ENCODE peak calls at places on chromosomes 4 and X, in four cellular contexts. One of them, this sample, is unnamed.

GRCh38 chrX:19924285-19924684 is 36.9 kb upstream of the SH3KBP1 start:
- DNase-seq in HepG2: no peak
- DNase-seq in K562: no peak
- DNase-seq in GM12878: no peak
- DNase-seq in this sample: no peak

GRCh38 chr4:1969928-1970723 is 38.6 kb downstream of the NELFA start:
- DNase-seq in HepG2: no peak
- DNase-seq in K562: no peak
- DNase-seq in GM12878: no peak
- DNase-seq in this sample: no peak

GRCh38 chr4:141375855-141376254 is 155.2 kb downstream of the ZNF330 start:
- DNase-seq in K562: no peak
- DNase-seq in GM12878: no peak
- DNase-seq in HepG2: peak; percentile 17
- DNase-seq in this sample: no peak

GRCh38 chrX:21374994-21375794 is 976 bp downstream of the CNKSR2 start:
- DNase-seq in HepG2: no peak
- DNase-seq in K562: no peak
- DNase-seq in GM12878: no peak
- DNase-seq in this sample: peak; percentile 10

GRCh38 chr4:121656269-121656641 is 40.5 kb downstream of the ANXA5 start:
- DNase-seq in HepG2: peak; percentile 50
- DNase-seq in K562: peak; percentile 47
- DNase-seq in GM12878: peak; percentile 7
- DNase-seq in this sample: peak; percentile 34

GRCh38 chr4:87144346-87144745 is 76.1 kb downstream of the KLHL8 start:
- DNase-seq in GM12878: no peak
- DNase-seq in K562: no peak
- DNase-seq in HepG2: no peak
- DNase-seq in this sample: no peak

GRCh38 chr4:102324725-102325124 is 20.6 kb downstream of the SLC39A8 start:
- DNase-seq in K562: no peak
- DNase-seq in HepG2: no peak
- DNase-seq in GM12878: no peak
- DNase-seq in this sample: no peak

GRCh38 chrX:104695593-104695992 is 129.6 kb downstream of the IL1RAPL2 start:
- DNase-seq in K562: no peak
- DNase-seq in HepG2: no peak
- DNase-seq in GM12878: no peak
- DNase-seq in this sample: no peak

GRCh38 chr4:78040431-78040830 is 16.7 kb upstream of the FRAS1 start:
- DNase-seq in K562: no peak
- DNase-seq in GM12878: no peak
- DNase-seq in HepG2: no peak
- DNase-seq in this sample: no peak

GRCh38 chr4:108396900-108397299 is 223.5 kb upstream of the RPL34 start:
- DNase-seq in HepG2: no peak
- DNase-seq in K562: no peak
- DNase-seq in GM12878: no peak
- DNase-seq in this sample: no peak

GRCh38 chr4:180434131-180434895 is 1808.9 kb upstream of the TENM3 start:
- DNase-seq in GM12878: peak; percentile 16
- DNase-seq in HepG2: no peak
- DNase-seq in K562: no peak
- DNase-seq in this sample: no peak

GRCh38 chr4:69092980-69093568 is 3.2 kb upstream of the UGT2B7 start:
- DNase-seq in K562: no peak
- DNase-seq in HepG2: no peak
- DNase-seq in GM12878: no peak
- DNase-seq in this sample: no peak

GRCh38 chrX:16002185-16002584 is 121.2 kb upstream of the GRPR start:
- DNase-seq in GM12878: no peak
- DNase-seq in HepG2: no peak
- DNase-seq in K562: no peak
- DNase-seq in this sample: no peak

GRCh38 chr4:133929540-133929939 is 272.0 kb downstream of the PABPC4L start:
- DNase-seq in GM12878: no peak
- DNase-seq in K562: no peak
- DNase-seq in HepG2: no peak
- DNase-seq in this sample: no peak

GRCh38 chr4:169341490-169341889 is 70.7 kb upstream of the SH3RF1 start:
- DNase-seq in HepG2: no peak
- DNase-seq in K562: no peak
- DNase-seq in GM12878: peak; percentile 62
- DNase-seq in this sample: no peak

GRCh38 chr4:159090255-159090654 is 12.6 kb upstream of the RAPGEF2 start:
- DNase-seq in HepG2: no peak
- DNase-seq in K562: no peak
- DNase-seq in GM12878: no peak
- DNase-seq in this sample: no peak

GRCh38 chrX:4380710-4381109 is 667.3 kb upstream of the PRKX start:
- DNase-seq in HepG2: no peak
- DNase-seq in GM12878: no peak
- DNase-seq in K562: no peak
- DNase-seq in this sample: no peak

GRCh38 chr4:145538636-145539035 is 57.0 kb downstream of the SMAD1 start:
- DNase-seq in HepG2: no peak
- DNase-seq in GM12878: no peak
- DNase-seq in K562: no peak
- DNase-seq in this sample: no peak

GRCh38 chrX:67780694-67781109 is 236.9 kb downstream of the AR start:
- DNase-seq in HepG2: no peak
- DNase-seq in K562: no peak
- DNase-seq in GM12878: no peak
- DNase-seq in this sample: no peak

GRCh38 chr4:158217763-158218162 is 7.5 kb downstream of the TMEM144 start:
- DNase-seq in HepG2: no peak
- DNase-seq in GM12878: no peak
- DNase-seq in K562: no peak
- DNase-seq in this sample: no peak

GRCh38 chrX:153764786-153765137 is 713 bp downstream of the PLXNB3 start:
- DNase-seq in HepG2: peak; percentile 20
- DNase-seq in K562: no peak
- DNase-seq in GM12878: no peak
- DNase-seq in this sample: no peak

GRCh38 chr4:183541081-183542045 is 36.5 kb downstream of the ING2 start:
- DNase-seq in HepG2: no peak
- DNase-seq in GM12878: no peak
- DNase-seq in K562: no peak
- DNase-seq in this sample: peak; percentile 49

GRCh38 chr4:99321241-99322191 is at the start of gene ADH1B:
- DNase-seq in GM12878: no peak
- DNase-seq in HepG2: no peak
- DNase-seq in K562: no peak
- DNase-seq in this sample: no peak

DNA sequence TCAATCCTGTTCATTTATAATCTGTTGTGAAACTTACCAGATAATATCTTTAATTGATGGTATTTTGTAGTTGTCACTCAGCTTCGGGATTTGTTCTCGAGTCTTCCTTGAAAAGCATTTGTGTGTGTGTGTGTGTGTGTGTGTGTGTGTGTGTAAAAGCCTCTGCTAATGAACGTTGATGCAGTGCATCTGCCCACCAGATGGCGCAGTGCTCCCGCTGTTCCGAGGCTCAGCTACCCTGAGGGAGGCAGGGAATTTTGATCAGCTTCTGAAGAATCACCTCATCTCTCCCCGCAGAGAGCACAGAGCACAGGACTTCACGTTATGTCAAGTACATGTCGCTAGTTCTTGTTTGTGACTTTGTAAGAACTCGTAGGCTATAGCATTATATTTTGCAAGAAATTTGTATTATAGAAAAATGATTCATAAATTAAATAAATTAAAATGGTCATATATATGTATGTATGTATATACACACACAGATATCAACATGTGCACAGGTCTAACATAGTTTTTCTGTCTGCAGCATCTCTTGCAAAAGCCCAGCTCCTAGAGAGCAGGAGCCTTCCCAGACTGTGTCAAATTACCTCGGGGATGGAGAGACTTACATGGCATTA is 316.7 kb upstream of the IGFBP7 start:
- DNase-seq in HepG2: peak; percentile 35
- DNase-seq in GM12878: no peak
- DNase-seq in K562: peak; percentile 68
- DNase-seq in this sample: peak; percentile 81
- TF ChIP-seq NR2C2 in HepG2: no peak
- TF ChIP-seq NR2C2 in GM12878: no peak
- TF ChIP-seq NR2C2 in K562: no peak
- TF ChIP-seq NR2C2 in this sample: no peak

GRCh38 chr4:125891597-125892258 is 577.0 kb downstream of the FAT4 start:
- DNase-seq in HepG2: no peak
- DNase-seq in GM12878: no peak
- DNase-seq in K562: no peak
- DNase-seq in this sample: no peak
- TF ChIP-seq NR2C2 in HepG2: no peak
- TF ChIP-seq NR2C2 in GM12878: no peak
- TF ChIP-seq NR2C2 in K562: no peak
- TF ChIP-seq NR2C2 in this sample: no peak

GRCh38 chr4:45350438-45350837 is 624.1 kb upstream of the GNPDA2 start:
- DNase-seq in HepG2: no peak
- DNase-seq in GM12878: peak; percentile 12
- DNase-seq in K562: no peak
- DNase-seq in this sample: no peak
- TF ChIP-seq NR2C2 in HepG2: no peak
- TF ChIP-seq NR2C2 in GM12878: no peak
- TF ChIP-seq NR2C2 in K562: no peak
- TF ChIP-seq NR2C2 in this sample: no peak

GRCh38 chr4:10124167-10124930 is 7.8 kb upstream of the WDR1 start:
- DNase-seq in HepG2: no peak
- DNase-seq in K562: no peak
- DNase-seq in GM12878: no peak
- DNase-seq in this sample: no peak
- TF ChIP-seq NR2C2 in HepG2: no peak
- TF ChIP-seq NR2C2 in K562: no peak
- TF ChIP-seq NR2C2 in GM12878: no peak
- TF ChIP-seq NR2C2 in this sample: no peak

DNA sequence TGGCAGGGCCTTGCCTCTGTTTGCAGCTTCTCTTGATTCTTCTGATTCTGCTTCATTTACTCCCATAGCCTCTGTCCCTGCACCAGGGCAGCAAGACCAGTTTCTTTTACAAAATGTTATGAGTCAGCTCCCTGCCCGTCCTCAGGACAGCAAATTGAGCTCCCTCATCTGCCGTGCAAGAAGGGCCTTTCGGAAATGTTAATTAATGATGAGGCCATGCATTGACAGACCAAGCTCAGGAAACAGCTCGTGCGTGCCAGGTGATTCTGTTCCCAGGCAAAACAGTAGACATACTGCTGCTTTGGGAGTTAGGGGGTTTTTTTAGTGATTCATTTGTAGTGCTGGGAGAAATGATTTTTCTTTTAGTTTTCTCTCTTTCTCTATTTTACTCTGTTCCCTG is 231.7 kb downstream of the FBXW7 start:
- DNase-seq in K562: no peak
- DNase-seq in GM12878: peak; percentile 71
- DNase-seq in HepG2: no peak
- DNase-seq in this sample: no peak
- TF ChIP-seq NR2C2 in K562: no peak
- TF ChIP-seq NR2C2 in GM12878: no peak
- TF ChIP-seq NR2C2 in HepG2: no peak
- TF ChIP-seq NR2C2 in this sample: no peak

GRCh38 chr4:37644962-37645361 is 41.2 kb downstream of the RELL1 start:
- DNase-seq in K562: no peak
- DNase-seq in HepG2: no peak
- DNase-seq in GM12878: no peak
- DNase-seq in this sample: no peak
- TF ChIP-seq NR2C2 in K562: no peak
- TF ChIP-seq NR2C2 in HepG2: no peak
- TF ChIP-seq NR2C2 in GM12878: no peak
- TF ChIP-seq NR2C2 in this sample: no peak

GRCh38 chr4:54781771-54782170 is 124.0 kb downstream of the KIT start:
- DNase-seq in HepG2: no peak
- DNase-seq in GM12878: no peak
- DNase-seq in K562: no peak
- DNase-seq in this sample: no peak
- TF ChIP-seq NR2C2 in HepG2: no peak
- TF ChIP-seq NR2C2 in GM12878: no peak
- TF ChIP-seq NR2C2 in K562: no peak
- TF ChIP-seq NR2C2 in this sample: no peak

GRCh38 chr4:129929052-129929451 is 833.1 kb downstream of the C4orf33 start:
- DNase-seq in GM12878: no peak
- DNase-seq in K562: no peak
- DNase-seq in HepG2: no peak
- DNase-seq in this sample: peak; percentile 32
- TF ChIP-seq NR2C2 in GM12878: no peak
- TF ChIP-seq NR2C2 in K562: no peak
- TF ChIP-seq NR2C2 in HepG2: no peak
- TF ChIP-seq NR2C2 in this sample: no peak

DNA sequence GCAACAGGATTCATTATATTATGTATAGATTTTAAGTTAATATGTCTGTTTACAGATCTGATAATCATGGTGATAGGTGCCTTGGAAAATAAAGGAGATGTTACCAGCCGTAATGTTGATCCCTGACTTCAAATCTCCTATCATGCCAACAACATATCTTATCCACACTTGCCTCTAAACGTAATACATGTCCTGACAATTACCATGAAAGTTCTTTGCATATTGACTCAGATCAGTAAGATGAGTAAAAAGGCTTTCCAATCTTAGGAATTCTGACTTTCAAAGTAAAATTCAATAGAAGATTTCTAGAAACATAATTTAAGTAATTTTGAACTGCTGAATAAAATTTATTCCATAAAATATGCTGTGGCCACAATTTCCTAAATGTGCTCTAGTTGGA is 513.3 kb downstream of the ANKRD50 start:
- DNase-seq in HepG2: no peak
- DNase-seq in K562: no peak
- DNase-seq in GM12878: no peak
- DNase-seq in this sample: no peak
- TF ChIP-seq NR2C2 in HepG2: no peak
- TF ChIP-seq NR2C2 in K562: no peak
- TF ChIP-seq NR2C2 in GM12878: no peak
- TF ChIP-seq NR2C2 in this sample: no peak

DNA sequence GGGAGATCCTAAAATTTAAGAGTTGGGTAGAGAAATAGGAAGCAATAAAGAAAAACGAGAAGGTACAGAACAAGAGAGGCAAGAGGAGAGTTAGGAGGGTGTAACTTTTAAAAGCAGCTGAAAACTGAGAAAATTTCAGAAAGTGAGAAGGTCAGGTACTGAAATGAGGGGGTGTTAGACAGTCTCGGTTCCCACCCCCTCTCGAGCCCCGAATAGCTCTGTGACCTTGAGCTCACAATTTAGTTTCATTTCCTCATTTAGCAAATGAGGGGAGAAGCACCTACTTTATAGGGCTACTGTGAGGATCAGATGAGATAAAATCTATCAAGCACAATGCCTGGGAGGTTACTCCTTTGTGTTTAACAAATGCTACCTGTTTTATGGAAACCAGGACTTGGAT is 4.8 kb downstream of the UGT8 start:
- DNase-seq in GM12878: peak; percentile 72
- DNase-seq in HepG2: no peak
- DNase-seq in K562: no peak
- DNase-seq in this sample: no peak
- TF ChIP-seq NR2C2 in GM12878: no peak
- TF ChIP-seq NR2C2 in HepG2: no peak
- TF ChIP-seq NR2C2 in K562: no peak
- TF ChIP-seq NR2C2 in this sample: no peak